ENCODE peak calls at places on chromosomes 16 and 17, in eight cellular contexts. K is DND-41, I is brain microvascular endothelial cell, W is iPS DF 6.9, P is uterus, Q is neuronal stem cell, L is breast epithelium, F is tibial nerve. C is an unnamed sample. For H3K27me3, the result is how much of the 10 kb centered on the place peaks cover.

GRCh38 chr17:78258323-78259229 is 27.1 kb downstream of the TMEM235 start:
- DNase-seq in K (peak), I (peak), W (no peak), P (no peak), Q (no peak), L (no peak), F (no peak), C (peak)

GRCh38 chr16:1678500-1679098 is 520 bp downstream of the JPT2 start:
- DNase-seq in K (peak), I (peak), W (no peak), P (peak), Q (peak), L (peak), F (peak), C (peak)

GRCh38 chr16:70715860-70716357 is 30.1 kb upstream of the MTSS2 start:
- DNase-seq in K (no peak), I (no peak), W (no peak), P (peak), Q (no peak), L (peak), F (no peak), C (no peak)

GRCh38 chr17:2051388-2052237 is 3.3 kb upstream of the HIC1 start:
- DNase-seq in K (no peak), I (no peak), W (no peak), P (no peak), Q (no peak), L (no peak), F (no peak), C (no peak)

GRCh38 chr16:3220839-3221238 is 14.1 kb downstream of the ZNF200 start:
- DNase-seq in K (no peak), I (no peak), W (no peak), P (no peak), Q (no peak), L (no peak), F (no peak), C (no peak)

GRCh38 chr16:89478576-89479221 is 11.7 kb downstream of the ANKRD11 start:
- DNase-seq in K (no peak), I (no peak), W (no peak), P (no peak), Q (no peak), L (no peak), F (no peak), C (no peak)

GRCh38 chr17:57876866-57877237 is 27.0 kb upstream of the MRPS23 start:
- DNase-seq in K (no peak), I (no peak), W (no peak), P (no peak), Q (no peak), L (no peak), F (no peak), C (no peak)

GRCh38 chr17:81331527-81332043 is 36.5 kb upstream of the SLC38A10 start:
- DNase-seq in K (no peak), I (no peak), W (no peak), P (no peak), Q (no peak), L (no peak), F (no peak), C (no peak)

GRCh38 chr17:34125010-34125409 is 130.1 kb upstream of the CCL2 start:
- DNase-seq in K (no peak), I (no peak), W (no peak), P (no peak), Q (no peak), L (no peak), F (no peak), C (no peak)

GRCh38 chr17:40791116-40791515 is 8.6 kb downstream of the KRT28 start:
- DNase-seq in K (no peak), I (no peak), W (no peak), P (no peak), Q (no peak), L (no peak), F (no peak), C (no peak)

GRCh38 chr17:43667506-43668438 is 6.0 kb upstream of the MEOX1 start:
- DNase-seq in K (no peak), I (peak), W (no peak), P (no peak), Q (no peak), L (no peak), F (no peak), C (no peak)

GRCh38 chr17:38329808-38330730 is 13.7 kb downstream of the GPR179 start:
- DNase-seq in K (no peak), I (no peak), W (no peak), P (no peak), Q (no peak), L (no peak), F (no peak), C (no peak)

GRCh38 chr16:68884391-68884790 is 41.1 kb downstream of the TANGO6 start:
- DNase-seq in K (no peak), I (no peak), W (no peak), P (no peak), Q (no peak), L (no peak), F (no peak), C (no peak)

GRCh38 chr17:74633261-74633783 is 9.8 kb upstream of the CD300E start:
- DNase-seq in K (no peak), I (no peak), W (no peak), P (no peak), Q (no peak), L (no peak), F (no peak), C (no peak)

GRCh38 chr16:58025351-58026138 is at the start of gene MMP15:
- DNase-seq in K (peak), I (peak), W (peak), P (peak), Q (peak), L (peak), F (no peak), C (peak)

GRCh38 chr16:77564791-77565390 is 130.1 kb upstream of the ADAMTS18 start:
- DNase-seq in K (no peak), I (peak), W (no peak), P (no peak), Q (no peak), L (no peak), F (no peak), C (no peak)

GRCh38 chr16:54739381-54739780 is 191.3 kb upstream of the IRX5 start:
- DNase-seq in K (no peak), I (no peak), W (no peak), P (no peak), Q (no peak), L (no peak), F (no peak), C (no peak)

GRCh38 chr17:7023576-7024401 is 939 bp downstream of the BCL6B start:
- DNase-seq in K (peak), I (peak), W (no peak), P (peak), Q (peak), L (peak), F (peak), C (peak)

GRCh38 chr17:81221371-81221841 is 1.4 kb downstream of the CEP131 start:
- DNase-seq in K (no peak), I (no peak), W (no peak), P (no peak), Q (peak), L (no peak), F (no peak), C (no peak)

GRCh38 chr17:3656755-3657587 is 11.4 kb downstream of the TAX1BP3 start:
- DNase-seq in K (no peak), I (no peak), W (no peak), P (no peak), Q (no peak), L (no peak), F (no peak), C (no peak)

GRCh38 chr17:65305116-65305515 is 167.9 kb downstream of the RGS9 start:
- DNase-seq in K (no peak), I (no peak), W (no peak), P (no peak), Q (no peak), L (no peak), F (no peak), C (no peak)

GRCh38 chr16:58338205-58338604 is 43.4 kb upstream of the PRSS54 start:
- DNase-seq in K (no peak), I (no peak), W (no peak), P (no peak), Q (no peak), L (no peak), F (no peak), C (no peak)

GRCh38 chr17:33981713-33982601 is 273.1 kb upstream of the CCL2 start:
- DNase-seq in K (no peak), I (no peak), W (no peak), P (no peak), Q (no peak), L (no peak), F (no peak), C (no peak)

DNA sequence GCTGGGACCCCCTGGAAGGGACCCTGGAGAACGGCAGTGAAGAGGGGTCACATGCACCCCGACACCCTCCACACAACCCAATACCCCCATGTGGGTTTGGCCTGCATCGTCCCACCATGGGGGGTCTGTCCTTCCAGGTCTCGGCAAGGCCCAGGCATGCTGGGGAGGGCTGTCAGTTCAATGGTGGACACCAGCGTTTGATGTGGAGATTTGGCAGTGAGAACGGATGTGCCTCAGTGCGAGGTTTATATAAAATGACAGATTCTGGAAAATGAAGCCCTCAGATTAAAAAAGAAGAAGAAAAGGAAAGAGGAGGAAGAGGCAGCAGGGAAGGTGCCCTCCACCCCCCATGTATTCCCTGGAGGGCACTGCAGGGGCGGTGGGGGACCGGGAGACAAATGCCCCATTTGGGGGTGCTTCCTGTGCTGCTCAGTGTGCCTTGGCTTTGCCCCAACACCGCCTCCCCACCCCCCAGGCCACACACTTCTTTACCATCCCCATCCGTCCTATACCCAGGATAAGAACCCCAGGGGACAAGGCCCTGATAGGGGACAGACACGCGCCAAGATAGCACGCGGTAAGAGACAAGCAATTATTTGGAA is 21.1 kb downstream of the RBFOX3 start:
- DNase-seq in K (no peak), I (no peak), W (no peak), P (no peak), Q (no peak), L (no peak), F (no peak), C (no peak)
- H3K27me3 ChIP-seq in K (under half), I (under half), W (under half), P (under half), Q (under half), L (under half), F (under half), C (under half)

GRCh38 chr16:49838639-49839461 is 17.1 kb downstream of the ZNF423 start:
- DNase-seq in K (no peak), I (no peak), W (no peak), P (peak), Q (peak), L (no peak), F (no peak), C (no peak)
- H3K4me3 ChIP-seq in K (no peak), I (peak), W (peak), P (no peak), Q (no peak), L (peak), F (no peak), C (no peak)

GRCh38 chr16:49148410-49148809 is 133.2 kb downstream of the CBLN1 start:
- DNase-seq in K (peak), I (no peak), W (no peak), P (no peak), Q (no peak), L (no peak), F (no peak), C (no peak)
- H3K27me3 ChIP-seq in K (under half), I (under half), W (under half), P (under half), Q (under half), L (under half), F (under half), C (under half)

GRCh38 chr16:28930203-28930602 is 1.6 kb upstream of the CD19 start:
- DNase-seq in K (no peak), I (no peak), W (no peak), P (no peak), Q (no peak), L (no peak), F (no peak), C (no peak)
- H3K4me3 ChIP-seq in K (no peak), I (no peak), W (no peak), P (no peak), Q (no peak), L (no peak), F (no peak), C (no peak)

GRCh38 chr16:85835227-85835751 is 35.8 kb downstream of the COX4I1 start:
- DNase-seq in K (no peak), I (no peak), W (no peak), P (no peak), Q (no peak), L (no peak), F (no peak), C (no peak)
- H3K27me3 ChIP-seq in K (under half), I (under half), W (under half), P (under half), Q (under half), L (under half), F (under half), C (under half)

GRCh38 chr16:12098429-12099310 is 122.1 kb downstream of the SNX29 start:
- DNase-seq in K (no peak), I (no peak), W (no peak), P (no peak), Q (no peak), L (no peak), F (no peak), C (no peak)
- H3K4me3 ChIP-seq in K (no peak), I (no peak), W (no peak), P (no peak), Q (no peak), L (no peak), F (no peak), C (no peak)